ENCODE peak calls at places on chromosome 14, in nine cellular contexts. One of them, this sample, is unnamed.

GRCh38 chr14:101735453-101735852 is 26.1 kb upstream of the PPP2R5C start:
- DNase-seq in A673: no peak
- DNase-seq in psoas muscle: no peak
- DNase-seq in endothelial cell of umbilical vein: no peak
- DNase-seq in lower leg skin: no peak
- DNase-seq in pancreas: no peak
- DNase-seq in Panc1: no peak
- DNase-seq in AG04449: no peak
- DNase-seq in choroid plexus epithelial cell: no peak
- DNase-seq in this sample: no peak

GRCh38 chr14:31439554-31439953 is 17.8 kb downstream of the DTD2 start:
- DNase-seq in psoas muscle: no peak
- DNase-seq in Panc1: no peak
- DNase-seq in AG04449: no peak
- DNase-seq in choroid plexus epithelial cell: no peak
- DNase-seq in endothelial cell of umbilical vein: no peak
- DNase-seq in A673: no peak
- DNase-seq in pancreas: no peak
- DNase-seq in lower leg skin: no peak
- DNase-seq in this sample: no peak

GRCh38 chr14:85333313-85333712 is 196.6 kb upstream of the FLRT2 start:
- DNase-seq in lower leg skin: no peak
- DNase-seq in choroid plexus epithelial cell: peak
- DNase-seq in psoas muscle: no peak
- DNase-seq in pancreas: no peak
- DNase-seq in A673: peak
- DNase-seq in endothelial cell of umbilical vein: peak
- DNase-seq in Panc1: no peak
- DNase-seq in AG04449: no peak
- DNase-seq in this sample: peak

GRCh38 chr14:99430491-99430890 is 50.2 kb downstream of the SETD3 start:
- DNase-seq in lower leg skin: no peak
- DNase-seq in Panc1: no peak
- DNase-seq in AG04449: no peak
- DNase-seq in psoas muscle: no peak
- DNase-seq in choroid plexus epithelial cell: peak
- DNase-seq in A673: no peak
- DNase-seq in pancreas: peak
- DNase-seq in endothelial cell of umbilical vein: peak
- DNase-seq in this sample: peak

GRCh38 chr14:88170333-88170732 is 152.7 kb downstream of the KCNK10 start:
- DNase-seq in A673: no peak
- DNase-seq in choroid plexus epithelial cell: no peak
- DNase-seq in AG04449: no peak
- DNase-seq in endothelial cell of umbilical vein: no peak
- DNase-seq in Panc1: no peak
- DNase-seq in lower leg skin: no peak
- DNase-seq in psoas muscle: no peak
- DNase-seq in pancreas: no peak
- DNase-seq in this sample: no peak

GRCh38 chr14:64060648-64061096 is 207.9 kb downstream of the SYNE2 start:
- DNase-seq in endothelial cell of umbilical vein: peak
- DNase-seq in AG04449: no peak
- DNase-seq in psoas muscle: no peak
- DNase-seq in pancreas: no peak
- DNase-seq in A673: peak
- DNase-seq in lower leg skin: peak
- DNase-seq in choroid plexus epithelial cell: peak
- DNase-seq in Panc1: peak
- DNase-seq in this sample: peak

GRCh38 chr14:77663289-77663688 is 44.5 kb downstream of the ALKBH1 start:
- DNase-seq in endothelial cell of umbilical vein: peak
- DNase-seq in Panc1: no peak
- DNase-seq in lower leg skin: no peak
- DNase-seq in A673: no peak
- DNase-seq in pancreas: no peak
- DNase-seq in psoas muscle: no peak
- DNase-seq in AG04449: no peak
- DNase-seq in choroid plexus epithelial cell: peak
- DNase-seq in this sample: peak

GRCh38 chr14:54301349-54301748 is 95.5 kb upstream of the CDKN3 start:
- DNase-seq in A673: no peak
- DNase-seq in choroid plexus epithelial cell: no peak
- DNase-seq in Panc1: no peak
- DNase-seq in psoas muscle: no peak
- DNase-seq in lower leg skin: no peak
- DNase-seq in endothelial cell of umbilical vein: no peak
- DNase-seq in pancreas: no peak
- DNase-seq in AG04449: no peak
- DNase-seq in this sample: no peak

GRCh38 chr14:30069536-30069935 is 141.9 kb upstream of the PRKD1 start:
- DNase-seq in endothelial cell of umbilical vein: no peak
- DNase-seq in lower leg skin: no peak
- DNase-seq in Panc1: no peak
- DNase-seq in A673: no peak
- DNase-seq in psoas muscle: no peak
- DNase-seq in choroid plexus epithelial cell: peak
- DNase-seq in AG04449: no peak
- DNase-seq in pancreas: no peak
- DNase-seq in this sample: peak

GRCh38 chr14:94079891-94080605 is 954 bp downstream of the DDX24 start:
- DNase-seq in lower leg skin: no peak
- DNase-seq in endothelial cell of umbilical vein: peak
- DNase-seq in pancreas: no peak
- DNase-seq in choroid plexus epithelial cell: peak
- DNase-seq in A673: no peak
- DNase-seq in psoas muscle: no peak
- DNase-seq in Panc1: no peak
- DNase-seq in AG04449: no peak
- DNase-seq in this sample: peak

GRCh38 chr14:54182419-54183040 is 214.3 kb upstream of the CDKN3 start:
- DNase-seq in psoas muscle: no peak
- DNase-seq in pancreas: no peak
- DNase-seq in Panc1: no peak
- DNase-seq in lower leg skin: no peak
- DNase-seq in choroid plexus epithelial cell: no peak
- DNase-seq in AG04449: no peak
- DNase-seq in A673: no peak
- DNase-seq in endothelial cell of umbilical vein: peak
- DNase-seq in this sample: no peak

GRCh38 chr14:61395115-61395725 is 73.8 kb downstream of the PRKCH start:
- DNase-seq in Panc1: no peak
- DNase-seq in choroid plexus epithelial cell: no peak
- DNase-seq in endothelial cell of umbilical vein: no peak
- DNase-seq in lower leg skin: no peak
- DNase-seq in AG04449: no peak
- DNase-seq in psoas muscle: peak
- DNase-seq in pancreas: no peak
- DNase-seq in A673: no peak
- DNase-seq in this sample: no peak

GRCh38 chr14:99265571-99265970 is 6.4 kb downstream of the BCL11B start:
- DNase-seq in A673: no peak
- DNase-seq in Panc1: no peak
- DNase-seq in choroid plexus epithelial cell: no peak
- DNase-seq in pancreas: no peak
- DNase-seq in psoas muscle: no peak
- DNase-seq in AG04449: no peak
- DNase-seq in lower leg skin: no peak
- DNase-seq in endothelial cell of umbilical vein: no peak
- DNase-seq in this sample: no peak

GRCh38 chr14:99183716-99184115 is 88.3 kb downstream of the BCL11B start:
- DNase-seq in pancreas: no peak
- DNase-seq in A673: no peak
- DNase-seq in endothelial cell of umbilical vein: no peak
- DNase-seq in Panc1: no peak
- DNase-seq in lower leg skin: no peak
- DNase-seq in AG04449: no peak
- DNase-seq in psoas muscle: no peak
- DNase-seq in choroid plexus epithelial cell: no peak
- DNase-seq in this sample: no peak

GRCh38 chr14:63517354-63517753 is 25.8 kb downstream of the PPP2R5E start:
- DNase-seq in AG04449: no peak
- DNase-seq in Panc1: no peak
- DNase-seq in A673: no peak
- DNase-seq in psoas muscle: no peak
- DNase-seq in pancreas: no peak
- DNase-seq in lower leg skin: no peak
- DNase-seq in endothelial cell of umbilical vein: no peak
- DNase-seq in choroid plexus epithelial cell: peak
- DNase-seq in this sample: no peak

GRCh38 chr14:105294142-105294597 is 6.6 kb downstream of the BRF1 start:
- DNase-seq in choroid plexus epithelial cell: peak
- DNase-seq in A673: peak
- DNase-seq in AG04449: no peak
- DNase-seq in lower leg skin: no peak
- DNase-seq in Panc1: no peak
- DNase-seq in pancreas: peak
- DNase-seq in endothelial cell of umbilical vein: peak
- DNase-seq in psoas muscle: no peak
- DNase-seq in this sample: peak

GRCh38 chr14:55532645-55533309 is 47.2 kb upstream of the KTN1 start:
- DNase-seq in psoas muscle: no peak
- DNase-seq in A673: peak
- DNase-seq in endothelial cell of umbilical vein: no peak
- DNase-seq in choroid plexus epithelial cell: no peak
- DNase-seq in Panc1: no peak
- DNase-seq in lower leg skin: no peak
- DNase-seq in pancreas: no peak
- DNase-seq in AG04449: no peak
- DNase-seq in this sample: no peak

GRCh38 chr14:28755930-28756895 is 10.4 kb upstream of the FOXG1 start:
- DNase-seq in Panc1: no peak
- DNase-seq in lower leg skin: no peak
- DNase-seq in choroid plexus epithelial cell: no peak
- DNase-seq in pancreas: no peak
- DNase-seq in A673: no peak
- DNase-seq in endothelial cell of umbilical vein: no peak
- DNase-seq in psoas muscle: no peak
- DNase-seq in AG04449: no peak
- DNase-seq in this sample: no peak
- H3K4me3 ChIP-seq in Panc1: peak
- H3K4me3 ChIP-seq in lower leg skin: no peak
- H3K4me3 ChIP-seq in choroid plexus epithelial cell: no peak
- H3K4me3 ChIP-seq in pancreas: no peak
- H3K4me3 ChIP-seq in A673: no peak
- H3K4me3 ChIP-seq in endothelial cell of umbilical vein: no peak
- H3K4me3 ChIP-seq in psoas muscle: no peak
- H3K4me3 ChIP-seq in AG04449: no peak
- H3K4me3 ChIP-seq in this sample: no peak

DNA sequence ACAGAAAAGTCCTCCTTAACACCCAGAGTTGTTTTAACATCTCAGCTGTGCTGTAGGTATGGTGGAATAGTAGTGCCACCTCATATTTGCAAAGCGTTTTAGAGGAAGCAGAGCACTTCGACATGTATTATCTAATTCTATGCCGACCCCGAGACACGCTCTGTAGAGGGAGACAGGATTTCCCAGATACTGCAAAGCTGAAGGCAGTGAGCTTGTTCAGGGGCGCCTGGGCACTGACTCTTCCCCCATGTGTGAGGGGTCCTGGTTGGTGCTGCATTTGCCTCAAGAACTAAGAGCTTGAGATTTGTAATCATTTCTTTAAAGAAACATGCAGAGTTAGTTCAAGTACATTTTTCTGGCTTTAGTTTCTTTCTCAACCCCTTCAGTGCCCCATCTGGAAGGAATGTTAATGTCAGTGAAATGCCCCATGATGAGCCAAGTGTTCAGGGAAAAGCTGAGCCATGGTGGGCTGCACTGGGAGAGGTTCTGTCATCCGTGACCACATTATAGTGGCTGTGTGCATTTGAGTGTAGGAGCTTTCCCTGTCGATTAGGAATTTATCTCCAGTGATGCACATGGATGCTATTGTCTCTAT is 66.3 kb downstream of the MBIP start:
- DNase-seq in Panc1: no peak
- DNase-seq in AG04449: no peak
- DNase-seq in A673: no peak
- DNase-seq in pancreas: no peak
- DNase-seq in choroid plexus epithelial cell: peak
- DNase-seq in psoas muscle: no peak
- DNase-seq in lower leg skin: no peak
- DNase-seq in endothelial cell of umbilical vein: no peak
- DNase-seq in this sample: peak
- TF ChIP-seq CTCF in Panc1: no peak
- TF ChIP-seq CTCF in AG04449: no peak
- TF ChIP-seq CTCF in A673: no peak
- TF ChIP-seq CTCF in pancreas: no peak
- TF ChIP-seq CTCF in choroid plexus epithelial cell: peak
- TF ChIP-seq CTCF in psoas muscle: no peak
- TF ChIP-seq CTCF in lower leg skin: no peak
- TF ChIP-seq CTCF in endothelial cell of umbilical vein: no peak
- TF ChIP-seq CTCF in this sample: peak

GRCh38 chr14:38197001-38197760 is 10.5 kb upstream of the SSTR1 start:
- DNase-seq in pancreas: no peak
- DNase-seq in endothelial cell of umbilical vein: peak
- DNase-seq in Panc1: no peak
- DNase-seq in choroid plexus epithelial cell: peak
- DNase-seq in psoas muscle: no peak
- DNase-seq in A673: peak
- DNase-seq in AG04449: no peak
- DNase-seq in lower leg skin: no peak
- DNase-seq in this sample: peak

GRCh38 chr14:38199768-38200167 is 7.9 kb upstream of the SSTR1 start:
- DNase-seq in psoas muscle: no peak
- DNase-seq in endothelial cell of umbilical vein: no peak
- DNase-seq in choroid plexus epithelial cell: no peak
- DNase-seq in Panc1: no peak
- DNase-seq in AG04449: no peak
- DNase-seq in pancreas: no peak
- DNase-seq in A673: no peak
- DNase-seq in lower leg skin: no peak
- DNase-seq in this sample: peak

GRCh38 chr14:38197761-38198345 is 9.9 kb upstream of the SSTR1 start:
- DNase-seq in AG04449: no peak
- DNase-seq in A673: peak
- DNase-seq in choroid plexus epithelial cell: no peak
- DNase-seq in endothelial cell of umbilical vein: no peak
- DNase-seq in lower leg skin: no peak
- DNase-seq in pancreas: no peak
- DNase-seq in psoas muscle: no peak
- DNase-seq in Panc1: no peak
- DNase-seq in this sample: no peak

GRCh38 chr14:38199076-38199475 is 8.6 kb upstream of the SSTR1 start:
- DNase-seq in lower leg skin: no peak
- DNase-seq in AG04449: no peak
- DNase-seq in choroid plexus epithelial cell: no peak
- DNase-seq in psoas muscle: no peak
- DNase-seq in Panc1: no peak
- DNase-seq in pancreas: no peak
- DNase-seq in endothelial cell of umbilical vein: no peak
- DNase-seq in A673: no peak
- DNase-seq in this sample: no peak

GRCh38 chr14:38198425-38198824 is 9.3 kb upstream of the SSTR1 start:
- DNase-seq in pancreas: no peak
- DNase-seq in Panc1: no peak
- DNase-seq in endothelial cell of umbilical vein: no peak
- DNase-seq in A673: no peak
- DNase-seq in choroid plexus epithelial cell: no peak
- DNase-seq in psoas muscle: no peak
- DNase-seq in AG04449: no peak
- DNase-seq in lower leg skin: no peak
- DNase-seq in this sample: no peak
- H3K4me3 ChIP-seq in pancreas: no peak
- H3K4me3 ChIP-seq in Panc1: no peak
- H3K4me3 ChIP-seq in endothelial cell of umbilical vein: no peak
- H3K4me3 ChIP-seq in A673: no peak
- H3K4me3 ChIP-seq in choroid plexus epithelial cell: no peak
- H3K4me3 ChIP-seq in psoas muscle: no peak
- H3K4me3 ChIP-seq in AG04449: no peak
- H3K4me3 ChIP-seq in lower leg skin: no peak
- H3K4me3 ChIP-seq in this sample: no peak

GRCh38 chr14:38248629-38249028 is 7.3 kb downstream of the CLEC14A start:
- DNase-seq in Panc1: no peak
- DNase-seq in endothelial cell of umbilical vein: no peak
- DNase-seq in AG04449: no peak
- DNase-seq in lower leg skin: no peak
- DNase-seq in A673: peak
- DNase-seq in choroid plexus epithelial cell: peak
- DNase-seq in psoas muscle: no peak
- DNase-seq in pancreas: no peak
- DNase-seq in this sample: no peak
- TF ChIP-seq CTCF in Panc1: no peak
- TF ChIP-seq CTCF in endothelial cell of umbilical vein: peak
- TF ChIP-seq CTCF in AG04449: no peak
- TF ChIP-seq CTCF in lower leg skin: no peak
- TF ChIP-seq CTCF in A673: peak
- TF ChIP-seq CTCF in choroid plexus epithelial cell: peak
- TF ChIP-seq CTCF in psoas muscle: no peak
- TF ChIP-seq CTCF in pancreas: no peak
- TF ChIP-seq CTCF in this sample: peak